ENCODE peak calls at places on chromosomes 7 and 10, in nine cellular contexts. L is iPS DF 6.9, Y is neural progenitor cell, C is gastrocnemius medialis, Q is HCT116, R is mucosa of descending colon, I is A673, A is heart left ventricle, U is psoas muscle. M is an unnamed sample. For H3K4me1 and H3K9me3, the result is how much of the 10 kb centered on the place peaks cover.

GRCh38 chr10:23362879-23363787 is 18.5 kb upstream of the C10orf67 start:
- DNase-seq in R (no peak), Q (no peak), C (no peak), L (no peak), U (no peak), I (no peak), A (no peak), Y (no peak), M (no peak)

GRCh38 chr10:513393-513792 is 176.1 kb downstream of the DIP2C start:
- DNase-seq in R (peak), Q (no peak), U (no peak), L (no peak), C (no peak), I (no peak), A (no peak), Y (no peak), M (no peak)

GRCh38 chr7:2936891-2937580 is 92.9 kb upstream of the GNA12 start:
- DNase-seq in U (no peak), Q (no peak), I (no peak), A (no peak), Y (no peak), L (no peak), R (no peak), C (no peak), M (peak)

GRCh38 chr7:30080818-30081217 is 52.6 kb downstream of the PLEKHA8 start:
- DNase-seq in U (no peak), A (no peak), L (no peak), Q (no peak), Y (no peak), R (no peak), C (no peak), I (no peak), M (no peak)

GRCh38 chr7:82433507-82433906 is 10.1 kb downstream of the CACNA2D1 start:
- DNase-seq in U (no peak), L (no peak), C (no peak), R (no peak), Y (no peak), I (no peak), Q (no peak), A (no peak), M (no peak)

GRCh38 chr10:70584941-70585544 is 17.5 kb downstream of the PRF1 start:
- DNase-seq in C (no peak), Y (peak), R (no peak), Q (no peak), I (peak), L (peak), U (no peak), A (no peak), M (peak)

GRCh38 chr7:82442492-82443043 is 1.0 kb downstream of the CACNA2D1 start:
- DNase-seq in Q (no peak), L (no peak), A (peak), R (peak), C (peak), I (no peak), Y (peak), U (peak), M (no peak)

GRCh38 chr10:32953277-32953927 is 4.6 kb downstream of the ITGB1 start:
- DNase-seq in R (no peak), A (no peak), I (no peak), C (no peak), Y (no peak), L (no peak), U (no peak), Q (no peak), M (no peak)

GRCh38 chr10:110425684-110426293 is 71.9 kb upstream of the DUSP5 start:
- DNase-seq in Y (no peak), R (no peak), U (peak), L (no peak), I (no peak), A (no peak), C (no peak), Q (no peak), M (no peak)

GRCh38 chr10:24906372-24906771 is 46.0 kb downstream of the PRTFDC1 start:
- DNase-seq in Q (no peak), R (no peak), Y (no peak), L (no peak), C (no peak), I (no peak), A (no peak), U (no peak), M (no peak)

GRCh38 chr7:29086545-29086944 is 59.8 kb downstream of the CPVL start:
- DNase-seq in U (no peak), Q (no peak), L (no peak), I (no peak), C (no peak), Y (no peak), A (no peak), R (no peak), M (no peak)

GRCh38 chr7:111741811-111742240 is 179.5 kb upstream of the IMMP2L start:
- DNase-seq in C (no peak), Q (peak), A (no peak), U (no peak), Y (peak), R (peak), I (peak), L (no peak), M (peak)

GRCh38 chr10:119701861-119702260 is 24.0 kb upstream of the INPP5F start:
- DNase-seq in U (no peak), L (no peak), R (no peak), A (no peak), C (no peak), Y (no peak), I (no peak), Q (no peak), M (no peak)

GRCh38 chr10:75108684-75109458 is 2.6 kb upstream of the SAMD8 start:
- DNase-seq in A (peak), U (peak), L (no peak), C (peak), R (no peak), Q (peak), Y (peak), I (peak), M (no peak)

GRCh38 chr10:120336910-120337540 is 120.0 kb upstream of the PLPP4 start:
- DNase-seq in Y (peak), Q (peak), R (peak), C (no peak), A (no peak), L (peak), I (peak), U (no peak), M (peak)

GRCh38 chr10:92880912-92881311 is 32.6 kb downstream of the EXOC6 start:
- DNase-seq in A (no peak), R (no peak), U (no peak), C (no peak), Y (no peak), Q (no peak), I (no peak), L (no peak), M (no peak)

GRCh38 chr10:77844177-77844576 is 82.4 kb downstream of the DLG5 start:
- DNase-seq in Y (no peak), L (no peak), Q (no peak), U (no peak), I (no peak), A (no peak), R (peak), C (no peak), M (no peak)

GRCh38 chr7:56097700-56098099 is 4.9 kb upstream of the PHKG1 start:
- DNase-seq in L (no peak), I (no peak), A (no peak), Q (no peak), Y (no peak), U (no peak), C (peak), R (no peak), M (no peak)

GRCh38 chr7:140810385-140810784 is 113.9 kb downstream of the NDUFB2 start:
- DNase-seq in L (no peak), Q (no peak), I (no peak), A (no peak), C (no peak), R (no peak), U (no peak), Y (no peak), M (no peak)

GRCh38 chr10:126674741-126675515 is 4.4 kb upstream of the C10orf90 start:
- DNase-seq in Y (no peak), Q (no peak), A (no peak), L (no peak), U (no peak), C (no peak), R (no peak), I (no peak), M (no peak)

GRCh38 chr7:3154881-3155494 is 111.3 kb upstream of the CARD11 start:
- DNase-seq in R (no peak), C (no peak), Q (peak), A (no peak), Y (peak), I (peak), L (peak), U (no peak), M (no peak)

GRCh38 chr7:95126053-95126709 is 198.2 kb downstream of the PON1 start:
- DNase-seq in Q (no peak), L (no peak), A (no peak), Y (no peak), C (no peak), U (no peak), I (no peak), R (no peak), M (no peak)

GRCh38 chr7:42932861-42933591 is 850 bp downstream of the MRPL32 start:
- DNase-seq in C (no peak), L (no peak), Y (peak), A (peak), I (peak), R (peak), U (no peak), Q (no peak), M (no peak)
- H3K4me1 ChIP-seq in C (under half), L (under half), Y (under half), A (under half), I (under half), R (under half), U (under half), Q (under half), M (under half)

DNA sequence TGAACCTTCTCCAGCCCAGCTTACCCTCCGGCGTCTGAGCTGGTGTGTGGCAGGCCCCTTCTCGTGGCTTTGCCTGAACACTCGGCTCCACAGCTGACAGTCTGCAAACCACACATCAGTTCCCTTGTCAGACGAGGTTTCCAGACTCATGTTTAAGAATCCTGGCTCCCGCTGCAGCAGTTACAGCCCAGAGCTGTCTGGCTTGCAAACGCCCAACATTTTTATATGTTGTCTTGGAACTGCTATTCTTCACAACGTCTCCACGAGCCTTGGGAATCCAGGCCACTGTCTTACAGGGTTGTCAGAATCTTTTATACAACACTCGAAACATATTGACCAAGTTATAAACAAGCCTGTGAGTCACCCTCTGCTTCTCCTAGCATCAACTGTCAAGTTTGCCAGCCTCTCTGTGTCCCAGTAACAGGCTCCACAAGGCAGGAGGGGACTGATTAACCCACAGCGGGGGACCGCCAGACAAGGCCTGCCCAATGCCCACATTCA is 68.1 kb downstream of the TNS3 start:
- DNase-seq in A (no peak), L (no peak), Y (peak), I (no peak), U (no peak), R (peak), C (no peak), Q (no peak), M (no peak)
- H3K4me3 ChIP-seq in A (no peak), L (no peak), Y (no peak), I (no peak), U (no peak), R (no peak), C (no peak), Q (no peak), M (no peak)

DNA sequence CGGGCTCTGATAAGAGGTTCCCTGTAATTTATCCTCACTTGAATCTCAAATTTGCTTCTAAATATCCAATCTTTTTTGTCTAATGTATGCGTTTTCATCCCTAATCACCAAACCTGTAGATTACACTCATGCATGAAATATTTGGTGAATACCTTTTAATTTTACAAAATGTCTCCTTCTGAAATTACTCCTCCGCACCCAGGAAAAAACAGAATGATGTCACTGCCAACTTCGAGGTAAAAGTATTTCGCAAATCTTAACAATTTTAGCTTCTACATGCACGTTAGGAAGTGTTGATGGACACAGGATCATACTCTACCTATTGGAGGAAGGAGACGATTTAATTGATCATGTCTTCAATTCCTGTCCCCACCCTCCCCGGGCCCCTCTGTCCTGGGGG is 8.9 kb upstream of the FAM20C start:
- DNase-seq in Y (no peak), I (no peak), U (no peak), R (no peak), A (no peak), Q (no peak), C (no peak), L (no peak), M (no peak)
- H3K9me3 ChIP-seq in Y (under half), I (under half), U (under half), R (under half), A (under half), Q (under half), C (under half), L (under half), M (under half)

GRCh38 chr10:102656026-102656425 is 11.7 kb downstream of the TRIM8 start:
- DNase-seq in U (no peak), A (no peak), Y (no peak), R (peak), I (no peak), L (no peak), Q (no peak), C (no peak), M (no peak)
- H3K4me1 ChIP-seq in U (under half), A (half or more), Y (under half), R (under half), I (under half), L (under half), Q (under half), C (under half), M (half or more)

GRCh38 chr7:151304856-151305255 is 36.8 kb upstream of the NUB1 start:
- DNase-seq in L (peak), R (no peak), U (no peak), Y (peak), A (no peak), I (peak), C (no peak), Q (no peak), M (no peak)
- H3K4me3 ChIP-seq in L (no peak), R (no peak), U (no peak), Y (peak), A (no peak), I (no peak), C (peak), Q (no peak), M (no peak)

GRCh38 chr10:131689954-131690669 is 210.7 kb upstream of the PPP2R2D start:
- DNase-seq in Y (no peak), C (no peak), A (no peak), R (no peak), Q (no peak), U (no peak), I (no peak), L (no peak), M (no peak)

GRCh38 chr10:131692176-131692575 is 208.6 kb upstream of the PPP2R2D start:
- DNase-seq in Y (no peak), I (no peak), L (no peak), Q (no peak), A (no peak), R (no peak), U (no peak), C (no peak), M (no peak)

GRCh38 chr10:131692686-131693334 is 208.0 kb upstream of the PPP2R2D start:
- DNase-seq in U (no peak), A (no peak), Y (no peak), L (no peak), C (no peak), Q (no peak), R (no peak), I (no peak), M (no peak)

GRCh38 chr10:131690805-131691239 is 210.0 kb upstream of the PPP2R2D start:
- DNase-seq in C (no peak), L (no peak), A (no peak), Q (no peak), R (no peak), I (no peak), Y (no peak), U (no peak), M (no peak)

GRCh38 chr10:131691481-131692090 is 209.2 kb upstream of the PPP2R2D start:
- DNase-seq in Q (no peak), A (no peak), Y (no peak), U (no peak), C (no peak), I (no peak), R (no peak), L (no peak), M (no peak)
- H3K9me3 ChIP-seq in Q (under half), A (under half), Y (under half), U (under half), C (under half), I (under half), R (under half), L (under half), M (under half)

DNA sequence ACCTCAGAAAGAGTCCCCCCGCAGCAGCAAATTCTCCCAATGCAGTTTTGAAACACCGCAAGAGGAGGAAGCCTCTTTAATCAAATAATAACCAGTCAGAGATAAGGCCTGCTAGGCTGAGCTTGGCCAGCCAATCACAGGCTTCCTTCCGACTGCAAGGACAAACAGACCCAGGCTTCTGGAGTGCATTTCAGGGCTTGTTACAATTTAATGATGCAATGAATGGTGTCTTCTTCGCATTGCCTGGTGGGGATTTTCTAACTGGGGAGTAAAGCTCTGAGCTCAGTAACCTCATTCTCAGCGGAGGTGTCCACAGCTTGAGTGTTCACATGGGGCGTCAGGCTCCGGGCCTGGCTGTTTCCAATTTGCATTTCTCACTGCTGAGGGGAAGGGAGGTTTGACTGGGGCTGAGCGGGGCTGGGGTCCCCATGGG is 31.8 kb upstream of the GPAM start:
- DNase-seq in C (no peak), L (no peak), Y (no peak), I (peak), Q (no peak), U (no peak), R (no peak), A (no peak), M (peak)
- H3K4me1 ChIP-seq in C (under half), L (under half), Y (under half), I (under half), Q (under half), U (under half), R (under half), A (under half), M (under half)

DNA sequence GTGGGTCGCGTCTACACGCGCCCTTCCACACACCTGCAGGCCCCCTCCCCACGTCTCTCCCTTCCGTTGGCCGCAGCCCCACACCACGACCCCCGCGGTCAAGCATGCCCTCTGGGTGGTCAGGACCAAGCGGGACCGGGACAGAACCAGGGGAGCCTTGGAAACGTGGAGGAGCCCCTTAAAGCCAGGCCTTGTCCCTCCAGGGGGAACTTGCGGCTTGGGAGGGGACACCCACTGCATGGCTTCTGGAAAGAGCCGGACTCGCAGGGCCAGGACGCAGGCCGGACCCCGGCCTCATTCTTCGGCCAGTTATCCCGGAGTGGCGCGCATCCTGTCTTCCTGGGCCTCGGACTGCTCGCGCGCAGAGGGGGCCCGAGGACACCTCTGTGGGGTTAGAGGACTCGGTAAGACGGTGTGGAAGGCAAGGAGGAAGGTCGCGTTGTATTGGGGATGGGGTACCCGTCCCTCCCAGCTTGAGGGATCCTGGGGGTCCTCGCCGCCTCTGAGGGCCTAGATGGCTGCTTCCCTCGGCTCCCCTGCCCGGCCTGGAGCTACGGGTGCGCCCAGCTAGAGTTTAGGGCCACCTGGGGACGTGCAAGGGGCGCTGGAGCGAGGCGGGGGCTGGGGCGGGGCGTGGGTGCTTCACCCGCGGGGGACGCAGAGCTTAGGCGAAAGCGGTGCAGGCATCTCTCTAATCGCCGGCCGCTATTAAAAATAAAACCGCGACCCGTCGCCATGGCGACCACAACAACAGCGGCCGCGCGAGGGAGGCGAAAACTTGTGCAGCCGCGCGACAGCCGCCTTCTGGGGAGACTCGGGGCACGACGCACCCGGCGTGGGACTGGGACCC is 1.8 kb upstream of the PDGFA start:
- DNase-seq in Q (no peak), Y (peak), A (peak), R (peak), I (peak), L (no peak), C (no peak), U (no peak), M (peak)
- H3K4me3 ChIP-seq in Q (peak), Y (peak), A (peak), R (no peak), I (peak), L (peak), C (peak), U (peak), M (peak)

GRCh38 chr7:63112764-63113712 is 885.6 kb upstream of the ZNF722 start:
- DNase-seq in L (no peak), A (no peak), R (no peak), Q (no peak), C (no peak), I (no peak), U (no peak), Y (no peak), M (no peak)

GRCh38 chr7:63114371-63114985 is 884.2 kb upstream of the ZNF722 start:
- DNase-seq in Y (no peak), Q (no peak), I (no peak), C (no peak), L (no peak), U (no peak), A (no peak), R (no peak), M (no peak)

DNA sequence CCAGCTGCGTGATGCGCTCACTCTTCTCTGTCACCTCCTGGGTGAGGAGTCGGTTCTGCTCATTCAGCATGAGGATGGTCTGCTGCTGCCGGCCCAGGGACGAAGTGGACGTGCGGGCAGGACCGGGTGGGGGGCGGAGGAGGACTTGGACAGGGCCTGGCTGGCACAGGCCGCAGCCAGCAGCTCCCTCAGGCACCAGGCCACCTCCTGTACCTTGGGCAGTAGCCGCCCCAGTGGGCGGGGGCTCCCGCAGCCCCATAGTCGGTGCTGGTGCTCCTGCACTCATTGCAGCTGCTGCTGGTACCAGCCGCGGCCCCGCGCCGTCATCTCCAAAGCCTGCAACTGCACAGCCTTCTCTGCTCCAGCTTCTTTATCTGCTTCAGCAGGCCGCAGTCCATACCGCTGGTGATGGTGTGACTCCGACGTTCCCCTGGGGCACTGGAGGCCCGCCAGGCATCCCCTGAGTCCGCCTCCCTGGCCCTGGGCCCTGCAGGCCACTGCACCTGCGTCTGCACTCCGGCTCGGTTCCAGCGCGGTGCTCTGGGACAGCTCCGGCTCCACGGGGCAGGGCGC is 884.9 kb upstream of the ZNF722 start:
- DNase-seq in U (no peak), L (no peak), Q (no peak), I (no peak), C (no peak), A (no peak), R (no peak), Y (no peak), M (no peak)
- H3K9me3 ChIP-seq in U (under half), L (under half), Q (under half), I (under half), C (under half), A (under half), R (half or more), Y (half or more), M (under half)

M was measured in lower lobe of right lung.